ENCODE peak calls at places on chromosomes 1 and 21, in six cellular contexts. One of them, this sample, is unnamed.

GRCh38 chr1:3610165-3610822 is 1.0 kb downstream of the MEGF6 start:
- DNase-seq in GM23338: peak; percentile 66
- DNase-seq in esophagus muscularis mucosa: no peak
- DNase-seq in HFF-Myc: no peak
- DNase-seq in left ventricle myocardium inferior: no peak
- DNase-seq in stomach: no peak
- DNase-seq in this sample: no peak

GRCh38 chr1:37926061-37926924 is 20.6 kb downstream of the INPP5B start:
- DNase-seq in HFF-Myc: no peak
- DNase-seq in stomach: no peak
- DNase-seq in left ventricle myocardium inferior: no peak
- DNase-seq in esophagus muscularis mucosa: no peak
- DNase-seq in GM23338: no peak
- DNase-seq in this sample: no peak

GRCh38 chr1:162554258-162554657 is 7.3 kb upstream of the UAP1 start:
- DNase-seq in HFF-Myc: no peak
- DNase-seq in esophagus muscularis mucosa: no peak
- DNase-seq in left ventricle myocardium inferior: no peak
- DNase-seq in stomach: no peak
- DNase-seq in GM23338: no peak
- DNase-seq in this sample: no peak

GRCh38 chr1:182235952-182236650 is 155.5 kb downstream of the GLUL start:
- DNase-seq in HFF-Myc: no peak
- DNase-seq in esophagus muscularis mucosa: no peak
- DNase-seq in GM23338: no peak
- DNase-seq in left ventricle myocardium inferior: peak; percentile 26
- DNase-seq in stomach: no peak
- DNase-seq in this sample: no peak

GRCh38 chr1:154434346-154435075 is 29.4 kb downstream of the IL6R start:
- DNase-seq in left ventricle myocardium inferior: peak; percentile 86
- DNase-seq in HFF-Myc: no peak
- DNase-seq in esophagus muscularis mucosa: peak; percentile 95
- DNase-seq in GM23338: no peak
- DNase-seq in stomach: peak; percentile 81
- DNase-seq in this sample: no peak

GRCh38 chr1:163395767-163396166 is 74.0 kb downstream of the NUF2 start:
- DNase-seq in left ventricle myocardium inferior: no peak
- DNase-seq in stomach: no peak
- DNase-seq in HFF-Myc: no peak
- DNase-seq in esophagus muscularis mucosa: no peak
- DNase-seq in GM23338: no peak
- DNase-seq in this sample: peak; percentile 46

GRCh38 chr1:167128261-167129227 is 34.7 kb downstream of the STYXL2 start:
- DNase-seq in left ventricle myocardium inferior: no peak
- DNase-seq in GM23338: no peak
- DNase-seq in stomach: no peak
- DNase-seq in esophagus muscularis mucosa: peak; percentile 85
- DNase-seq in HFF-Myc: no peak
- DNase-seq in this sample: no peak

GRCh38 chr1:34864759-34865158 is 5.2 kb upstream of the SMIM12 start:
- DNase-seq in HFF-Myc: no peak
- DNase-seq in left ventricle myocardium inferior: no peak
- DNase-seq in esophagus muscularis mucosa: no peak
- DNase-seq in stomach: no peak
- DNase-seq in GM23338: no peak
- DNase-seq in this sample: no peak

GRCh38 chr21:42384184-42384583 is 11.7 kb downstream of the TMPRSS3 start:
- DNase-seq in HFF-Myc: no peak
- DNase-seq in stomach: no peak
- DNase-seq in left ventricle myocardium inferior: no peak
- DNase-seq in esophagus muscularis mucosa: no peak
- DNase-seq in GM23338: no peak
- DNase-seq in this sample: no peak

GRCh38 chr21:35202431-35202830 is 153.3 kb upstream of the RUNX1 start:
- DNase-seq in left ventricle myocardium inferior: no peak
- DNase-seq in esophagus muscularis mucosa: no peak
- DNase-seq in stomach: no peak
- DNase-seq in GM23338: no peak
- DNase-seq in HFF-Myc: no peak
- DNase-seq in this sample: no peak

DNA sequence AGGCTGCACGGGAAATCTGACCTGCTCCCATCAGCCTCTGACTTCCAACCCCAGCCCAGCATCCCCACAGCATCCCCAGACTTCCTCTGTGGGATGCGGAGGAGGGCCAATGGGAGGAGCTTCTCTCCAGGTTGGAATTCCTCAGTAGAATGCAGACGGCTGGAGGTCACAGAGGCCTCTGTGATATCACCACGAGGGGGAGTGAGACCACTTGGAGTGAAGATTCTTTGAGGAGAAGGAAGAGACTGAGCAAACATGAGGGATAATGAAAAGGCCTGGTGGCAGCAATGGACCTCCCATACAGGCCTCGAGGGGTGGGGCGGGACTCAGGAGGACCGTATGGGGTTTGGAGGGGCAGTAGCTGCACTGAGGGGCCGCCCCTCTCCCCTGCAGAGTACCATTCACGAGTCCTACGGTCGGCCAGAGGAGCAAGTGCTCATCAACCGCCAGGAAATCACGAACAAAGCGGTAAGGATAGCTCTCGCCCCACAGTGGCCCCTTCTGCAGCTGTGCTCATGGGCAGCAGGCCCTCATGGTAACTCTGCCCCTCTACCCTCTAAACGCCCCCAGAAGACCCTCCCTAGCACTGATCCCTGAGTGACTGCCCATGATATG is at the start of gene CATSPER4:
- DNase-seq in left ventricle myocardium inferior: no peak
- DNase-seq in GM23338: peak; percentile 96
- DNase-seq in esophagus muscularis mucosa: no peak
- DNase-seq in stomach: no peak
- DNase-seq in HFF-Myc: no peak
- DNase-seq in this sample: no peak
- TF ChIP-seq CTCF in left ventricle myocardium inferior: peak; percentile 29
- TF ChIP-seq CTCF in GM23338: peak; percentile 74
- TF ChIP-seq CTCF in esophagus muscularis mucosa: no peak
- TF ChIP-seq CTCF in stomach: no peak
- TF ChIP-seq CTCF in HFF-Myc: no peak
- TF ChIP-seq CTCF in this sample: peak; percentile 26

GRCh38 chr1:151831256-151831591 is 378 bp downstream of the RORC start:
- DNase-seq in GM23338: no peak
- DNase-seq in HFF-Myc: no peak
- DNase-seq in stomach: no peak
- DNase-seq in left ventricle myocardium inferior: no peak
- DNase-seq in esophagus muscularis mucosa: no peak
- DNase-seq in this sample: no peak
- H3K4me3 ChIP-seq in GM23338: no peak overlapping the region
- H3K4me3 ChIP-seq in HFF-Myc: no peak overlapping the region
- H3K4me3 ChIP-seq in stomach: peak overlapping the region; percentile 42
- H3K4me3 ChIP-seq in left ventricle myocardium inferior: peak overlapping the region; percentile 65
- H3K4me3 ChIP-seq in esophagus muscularis mucosa: no peak overlapping the region
- H3K4me3 ChIP-seq in this sample: no peak overlapping the region

DNA sequence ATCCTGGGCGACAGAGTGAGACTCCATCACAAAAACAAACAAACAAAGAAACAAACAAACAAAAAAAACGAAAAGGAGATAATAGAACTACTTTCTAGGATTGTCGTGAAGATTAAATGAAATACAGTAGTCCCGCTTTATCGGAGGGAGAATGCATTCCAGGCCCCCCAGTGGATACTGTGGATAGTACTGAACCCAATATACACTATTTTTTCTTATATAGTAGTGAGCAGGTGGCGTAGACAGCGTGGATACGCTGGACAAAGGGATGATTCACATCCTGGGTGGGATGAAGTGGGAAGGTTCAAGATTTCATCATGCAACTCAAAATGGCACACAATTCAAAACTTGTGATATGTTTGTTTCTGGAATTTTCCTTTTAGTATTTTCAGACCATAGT is 8.0 kb downstream of the SLC35F3 start:
- DNase-seq in GM23338: no peak
- DNase-seq in stomach: no peak
- DNase-seq in HFF-Myc: no peak
- DNase-seq in left ventricle myocardium inferior: no peak
- DNase-seq in esophagus muscularis mucosa: no peak
- DNase-seq in this sample: no peak
- TF ChIP-seq CTCF in GM23338: peak; percentile 24
- TF ChIP-seq CTCF in stomach: no peak
- TF ChIP-seq CTCF in HFF-Myc: no peak
- TF ChIP-seq CTCF in left ventricle myocardium inferior: no peak
- TF ChIP-seq CTCF in esophagus muscularis mucosa: no peak
- TF ChIP-seq CTCF in this sample: no peak

DNA sequence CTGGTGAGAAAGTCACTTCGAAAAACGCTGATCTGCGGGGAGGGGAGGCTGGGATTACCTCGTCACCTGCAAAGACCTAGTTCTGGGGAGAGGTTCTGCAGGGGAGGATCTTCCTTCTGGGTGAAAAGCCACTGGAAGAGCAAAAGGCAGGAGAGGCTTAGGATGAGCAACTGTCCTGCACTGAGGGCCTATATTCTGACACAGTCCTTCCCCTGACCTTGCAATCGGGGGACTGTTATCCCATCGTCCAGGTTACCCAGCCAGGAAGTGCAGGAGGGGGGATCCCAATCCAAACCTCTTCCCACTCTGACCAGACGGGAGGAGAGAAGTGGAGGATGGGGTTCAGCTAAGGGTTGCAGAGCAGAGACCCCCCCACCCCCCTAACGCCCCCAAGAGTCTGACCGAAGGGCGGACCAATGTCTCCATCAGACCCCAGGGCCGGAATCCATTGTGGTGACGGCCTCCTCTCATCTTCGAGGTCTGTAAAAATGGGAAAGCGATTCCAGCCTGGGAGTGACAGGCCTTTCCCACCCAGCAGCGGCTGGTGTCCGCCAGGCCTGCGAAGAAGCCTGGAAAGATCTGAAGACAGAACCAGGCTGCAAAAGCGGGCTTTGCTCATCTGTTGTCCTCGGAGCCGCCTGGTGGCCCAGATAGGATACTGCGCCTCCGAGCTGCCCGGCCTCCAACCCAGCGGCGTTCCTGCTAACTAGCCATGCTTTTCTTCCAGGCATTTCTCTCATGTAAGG is 1.6 kb upstream of the DHRS3 start:
- DNase-seq in stomach: peak; percentile 92
- DNase-seq in HFF-Myc: peak; percentile 65
- DNase-seq in GM23338: peak; percentile 94
- DNase-seq in esophagus muscularis mucosa: peak; percentile 96
- DNase-seq in left ventricle myocardium inferior: peak; percentile 88
- DNase-seq in this sample: no peak
- H3K4me3 ChIP-seq in stomach: peak overlapping the region; percentile 73
- H3K4me3 ChIP-seq in HFF-Myc: peak overlapping the region; percentile 54
- H3K4me3 ChIP-seq in GM23338: peak overlapping the region; percentile 90
- H3K4me3 ChIP-seq in esophagus muscularis mucosa: peak overlapping the region; percentile 71
- H3K4me3 ChIP-seq in left ventricle myocardium inferior: peak overlapping the region; percentile 94
- H3K4me3 ChIP-seq in this sample: peak overlapping the region; percentile 85

GRCh38 chr21:45241357-45241756 is 46.3 kb downstream of the POFUT2 start:
- DNase-seq in GM23338: no peak
- DNase-seq in left ventricle myocardium inferior: no peak
- DNase-seq in HFF-Myc: no peak
- DNase-seq in esophagus muscularis mucosa: peak; percentile 21
- DNase-seq in stomach: no peak
- DNase-seq in this sample: no peak

GRCh38 chr21:45234906-45235305 is 52.8 kb downstream of the POFUT2 start:
- DNase-seq in esophagus muscularis mucosa: no peak
- DNase-seq in stomach: no peak
- DNase-seq in left ventricle myocardium inferior: no peak
- DNase-seq in HFF-Myc: no peak
- DNase-seq in GM23338: no peak
- DNase-seq in this sample: no peak

GRCh38 chr21:45234127-45234526 is 53.6 kb downstream of the POFUT2 start:
- DNase-seq in stomach: no peak
- DNase-seq in esophagus muscularis mucosa: peak; percentile 7
- DNase-seq in GM23338: no peak
- DNase-seq in left ventricle myocardium inferior: no peak
- DNase-seq in HFF-Myc: no peak
- DNase-seq in this sample: no peak

GRCh38 chr21:45235488-45235887 is 52.2 kb downstream of the POFUT2 start:
- DNase-seq in left ventricle myocardium inferior: no peak
- DNase-seq in esophagus muscularis mucosa: no peak
- DNase-seq in HFF-Myc: no peak
- DNase-seq in GM23338: no peak
- DNase-seq in stomach: no peak
- DNase-seq in this sample: no peak

GRCh38 chr21:45236481-45236880 is 51.2 kb downstream of the POFUT2 start:
- DNase-seq in HFF-Myc: no peak
- DNase-seq in stomach: no peak
- DNase-seq in left ventricle myocardium inferior: no peak
- DNase-seq in esophagus muscularis mucosa: no peak
- DNase-seq in GM23338: no peak
- DNase-seq in this sample: no peak
- TF ChIP-seq CTCF in HFF-Myc: no peak
- TF ChIP-seq CTCF in stomach: no peak
- TF ChIP-seq CTCF in left ventricle myocardium inferior: no peak
- TF ChIP-seq CTCF in esophagus muscularis mucosa: no peak
- TF ChIP-seq CTCF in GM23338: no peak
- TF ChIP-seq CTCF in this sample: no peak

DNA sequence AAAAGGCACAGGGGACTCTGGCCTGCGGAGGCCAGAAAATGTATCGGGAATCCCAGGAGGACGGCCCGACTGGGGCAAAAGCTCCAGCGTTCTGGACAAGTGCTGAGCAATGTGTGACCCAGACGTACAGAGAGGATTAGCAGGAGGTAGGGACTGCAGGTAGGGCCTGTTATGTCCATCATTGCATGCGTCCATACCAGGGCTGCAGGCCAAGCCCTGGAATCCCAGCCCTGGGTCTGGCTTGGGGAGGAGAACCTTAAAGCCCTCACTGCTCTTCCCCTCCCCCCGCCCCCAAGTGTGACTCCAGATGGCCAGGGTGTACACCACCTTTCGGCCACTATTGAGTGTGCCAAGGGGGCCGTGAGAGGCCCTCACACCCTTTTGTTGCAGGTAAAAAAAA is 2.0 kb downstream of the RNF207 start:
- DNase-seq in HFF-Myc: no peak
- DNase-seq in esophagus muscularis mucosa: no peak
- DNase-seq in left ventricle myocardium inferior: no peak
- DNase-seq in stomach: no peak
- DNase-seq in GM23338: no peak
- DNase-seq in this sample: no peak
- H3K4me3 ChIP-seq in HFF-Myc: peak overlapping the region; percentile 63
- H3K4me3 ChIP-seq in esophagus muscularis mucosa: no peak overlapping the region
- H3K4me3 ChIP-seq in left ventricle myocardium inferior: peak overlapping the region; percentile 83
- H3K4me3 ChIP-seq in stomach: no peak overlapping the region
- H3K4me3 ChIP-seq in GM23338: no peak overlapping the region
- H3K4me3 ChIP-seq in this sample: no peak overlapping the region

This sample was measured in retinal pigment epithelial cell.